ENCODE peak calls at places on chromosomes 13 and 19, in six cellular contexts. A is activated CD8-positive, alpha-beta memory T cell treated with anti-CD3 and anti-CD28 coated beads, Interleukin-2, amount 10 ng/mL, durations not matched to agents 7 days and 5 days; E is GM23338; W is lower lobe of right lung; P is left cardiac atrium; D is gastrocnemius medialis. G is an unnamed sample.

GRCh38 chr19:29976151-29976943 is 34.3 kb downstream of the URI1 start:
- ATAC-seq in W (no peak), P (no peak), E (no peak), D (no peak), A (no peak), G (no peak)

GRCh38 chr13:46352810-46353209 is 34.2 kb downstream of the RUBCNL start:
- ATAC-seq in P (no peak), D (no peak), A (no peak), W (peak), E (no peak), G (peak)

GRCh38 chr13:21435710-21436151 is 23.4 kb downstream of the ZDHHC20 start:
- ATAC-seq in D (peak), E (no peak), P (peak), A (peak), W (peak), G (peak)

GRCh38 chr13:110576736-110577476 is 15.4 kb upstream of the RAB20 start:
- ATAC-seq in P (no peak), W (no peak), E (no peak), A (no peak), D (no peak), G (no peak)

GRCh38 chr19:14072535-14073231 is at the start of gene MISP3:
- ATAC-seq in P (peak), D (peak), A (peak), W (peak), E (peak), G (peak)

GRCh38 chr13:110329798-110330461 is 22.8 kb downstream of the COL4A2 start:
- ATAC-seq in D (no peak), A (no peak), W (no peak), E (no peak), P (peak), G (peak)

GRCh38 chr19:4577020-4577782 is 17.7 kb upstream of the SEMA6B start:
- ATAC-seq in D (no peak), P (no peak), A (no peak), W (no peak), E (peak), G (no peak)

GRCh38 chr19:42514449-42514848 is 13.8 kb downstream of the CEACAM1 start:
- ATAC-seq in W (no peak), E (no peak), A (peak), D (no peak), P (no peak), G (no peak)

GRCh38 chr13:49877629-49878218 is 58.4 kb downstream of the SPRYD7 start:
- ATAC-seq in D (no peak), A (no peak), P (no peak), W (no peak), E (no peak), G (no peak)

GRCh38 chr13:98875146-98875729 is 102.6 kb downstream of the DOCK9 start:
- ATAC-seq in D (no peak), A (peak), E (peak), W (no peak), P (no peak), G (no peak)

GRCh38 chr13:49214917-49215376 is 5.2 kb upstream of the MLNR start:
- ATAC-seq in P (peak), D (no peak), A (peak), W (peak), E (peak), G (peak)

GRCh38 chr13:52903320-52903719 is 54.9 kb upstream of the PCDH8 start:
- ATAC-seq in W (no peak), A (no peak), D (no peak), P (no peak), E (no peak), G (no peak)